ENCODE peak calls at places on chromosomes 4 and X, in five cellular contexts. C is activated T-helper 1 cell treated with anti-CD3 and anti-CD28 coated beads, Interleukin-12 subunit alpha, Interleukin-12 subunit beta, Interleukin-2, Interleukin-4 antibody, amounts not matched to agents 30 ng/mL and 10 ng/mL and 1 ng/mL, durations not matched to agents 14 hours and 24 hours and 36 hours; N is NCI-H526; Y is dorsolateral prefrontal cortex; Q is RWPE1. U is an unnamed sample.

GRCh38 chr4:88908003-88908402 is 149.0 kb downstream of the FAM13A start:
- DNase-seq in Y (no peak), Q (no peak), N (peak; percentile 34), C (no peak), U (no peak)

GRCh38 chr4:37604464-37604863 is 81.7 kb downstream of the RELL1 start:
- DNase-seq in Q (peak; percentile 14), N (no peak), C (no peak), Y (no peak), U (no peak)

GRCh38 chr4:57443308-57444243 is 333.4 kb upstream of the IGFBP7 start:
- DNase-seq in Y (no peak), Q (no peak), N (no peak), C (no peak), U (no peak)

GRCh38 chrX:133215747-133216146 is 2.4 kb downstream of the TFDP3 start:
- DNase-seq in Y (no peak), N (no peak), C (no peak), Q (peak; percentile 3), U (no peak)

GRCh38 chr4:73090738-73091137 is 21.2 kb upstream of the COX18 start:
- DNase-seq in C (no peak), N (no peak), Y (no peak), Q (no peak), U (no peak)

GRCh38 chrX:131262200-131262599 is 26.9 kb downstream of the IGSF1 start:
- DNase-seq in C (no peak), Y (no peak), N (no peak), Q (no peak), U (no peak)

GRCh38 chrX:109997786-109998452 is 5.0 kb upstream of the TMEM164 start:
- DNase-seq in Y (no peak), N (peak; percentile 87), C (no peak), Q (no peak), U (no peak)

GRCh38 chr4:159823743-159824142 is 720.9 kb downstream of the RAPGEF2 start:
- DNase-seq in Y (no peak), Q (no peak), N (no peak), C (no peak), U (peak; percentile 66)

GRCh38 chr4:152385551-152385950 is 150.3 kb downstream of the FBXW7 start:
- DNase-seq in N (no peak), Q (peak; percentile 9), Y (no peak), C (no peak), U (no peak)

GRCh38 chrX:66625525-66625924 is 13.4 kb downstream of the EDA2R start:
- DNase-seq in N (no peak), Y (no peak), Q (no peak), C (no peak), U (no peak)

GRCh38 chr4:5793514-5793913 is 82.5 kb downstream of the EVC start:
- DNase-seq in C (no peak), Q (no peak), Y (no peak), N (no peak), U (no peak)

GRCh38 chrX:82384401-82384800 is 1123.7 kb upstream of the POU3F4 start:
- DNase-seq in C (no peak), N (no peak), Y (no peak), Q (no peak), U (no peak)

GRCh38 chrX:116499780-116500179 is 37.0 kb upstream of the CT83 start:
- DNase-seq in C (no peak), Y (no peak), N (no peak), Q (peak; percentile 36), U (peak; percentile 48)

GRCh38 chr4:52407545-52407944 is 251.6 kb downstream of the USP46 start:
- DNase-seq in N (no peak), Y (no peak), C (no peak), Q (peak; percentile 62), U (no peak)

GRCh38 chr4:26407466-26407865 is 82.8 kb downstream of the CCKAR start:
- DNase-seq in Y (no peak), N (no peak), C (no peak), Q (no peak), U (no peak)

GRCh38 chr4:88799900-88800299 is 102.3 kb upstream of the NAP1L5 start:
- DNase-seq in C (no peak), Y (no peak), N (no peak), Q (no peak), U (no peak)

GRCh38 chr4:186554485-186554884 is 882 bp downstream of the MTNR1A start:
- DNase-seq in N (peak; percentile 71), Y (no peak), C (no peak), Q (peak; percentile 30), U (no peak)

U was measured in epithelial cell of prostate.